ENCODE peak calls at places on chromosomes 16 and 17, in four cellular contexts. O, W, B and T are unnamed samples.

GRCh38 chr16:70665113-70665694 is 18.8 kb downstream of the IL34 start:
- DNase-seq in B (no peak), W (no peak), O (no peak), T (no peak)

GRCh38 chr17:82392209-82392920 is 20.8 kb downstream of the UTS2R start:
- DNase-seq in O (no peak), W (no peak), B (no peak), T (no peak)

GRCh38 chr16:48011888-48012658 is 143.7 kb downstream of the ABCC12 start:
- DNase-seq in O (no peak), B (no peak), W (no peak), T (no peak)

GRCh38 chr17:51817955-51818354 is 340.6 kb downstream of the CA10 start:
- DNase-seq in W (no peak), O (no peak), B (no peak), T (no peak)

GRCh38 chr17:29050176-29050575 is 7.2 kb downstream of the PIPOX start:
- DNase-seq in O (no peak), W (no peak), B (no peak), T (no peak)

GRCh38 chr17:44840936-44841335 is 6.7 kb upstream of the HIGD1B start:
- DNase-seq in W (no peak), B (no peak), O (no peak), T (no peak)

GRCh38 chr17:55496094-55496881 is 15.0 kb downstream of the SMIM36 start:
- DNase-seq in W (no peak), O (no peak), B (no peak), T (no peak)

GRCh38 chr17:4436381-4436780 is 2.6 kb downstream of the SPNS3 start:
- DNase-seq in O (no peak), B (no peak), W (no peak), T (no peak)

GRCh38 chr16:1152651-1153259 is at the start of gene CACNA1H:
- DNase-seq in W (no peak), B (no peak), O (peak; percentile 78), T (no peak)

GRCh38 chr17:12859520-12859919 is 70.2 kb downstream of the ARHGAP44 start:
- DNase-seq in W (no peak), B (no peak), O (no peak), T (peak; percentile 27)

GRCh38 chr16:56281256-56281805 is 90.0 kb downstream of the GNAO1 start:
- DNase-seq in O (peak; percentile 30), B (peak; percentile 96), W (no peak), T (no peak)